ENCODE peak calls at places on chromosomes 12 and 14, in four cellular contexts. One of them, this sample, is unnamed.
A peak's percentile ranks its signal among the peaks of the same experiment; 100 is the strongest.

GRCh38 chr14:54000341-54000811 is 43.8 kb upstream of the BMP4 start:
- DNase-seq in stimulated activated naive B cell treated with anti-CD40 and anti-IgM and Interleukin-4, amounts not matched to agents 10 μg/mL and 1 μg/mL and 100 μg/mL, for 72 hours: no peak
- DNase-seq in fibroblast of lung: peak; percentile 82
- DNase-seq in HT1080: no peak
- DNase-seq in this sample: no peak

GRCh38 chr14:93957333-93957710 is 19.0 kb downstream of the ASB2 start:
- DNase-seq in stimulated activated naive B cell treated with anti-CD40 and anti-IgM and Interleukin-4, amounts not matched to agents 10 μg/mL and 1 μg/mL and 100 μg/mL, for 72 hours: no peak
- DNase-seq in fibroblast of lung: no peak
- DNase-seq in HT1080: no peak
- DNase-seq in this sample: no peak

GRCh38 chr14:22689186-22689585 is 45.0 kb upstream of the OR6J1 start:
- DNase-seq in stimulated activated naive B cell treated with anti-CD40 and anti-IgM and Interleukin-4, amounts not matched to agents 10 μg/mL and 1 μg/mL and 100 μg/mL, for 72 hours: no peak
- DNase-seq in fibroblast of lung: peak; percentile 99
- DNase-seq in HT1080: peak; percentile 99
- DNase-seq in this sample: no peak

GRCh38 chr12:11545438-11546330 is 103.8 kb upstream of the ETV6 start:
- DNase-seq in stimulated activated naive B cell treated with anti-CD40 and anti-IgM and Interleukin-4, amounts not matched to agents 10 μg/mL and 1 μg/mL and 100 μg/mL, for 72 hours: peak; percentile 11
- DNase-seq in fibroblast of lung: no peak
- DNase-seq in HT1080: peak; percentile 39
- DNase-seq in this sample: no peak

GRCh38 chr12:116067892-116068291 is 209.6 kb downstream of the MED13L start:
- DNase-seq in stimulated activated naive B cell treated with anti-CD40 and anti-IgM and Interleukin-4, amounts not matched to agents 10 μg/mL and 1 μg/mL and 100 μg/mL, for 72 hours: no peak
- DNase-seq in fibroblast of lung: no peak
- DNase-seq in HT1080: no peak
- DNase-seq in this sample: no peak

GRCh38 chr14:69685716-69686115 is 74.3 kb downstream of the SUSD6 start:
- DNase-seq in stimulated activated naive B cell treated with anti-CD40 and anti-IgM and Interleukin-4, amounts not matched to agents 10 μg/mL and 1 μg/mL and 100 μg/mL, for 72 hours: no peak
- DNase-seq in fibroblast of lung: peak; percentile 77
- DNase-seq in HT1080: no peak
- DNase-seq in this sample: peak; percentile 83

GRCh38 chr14:28830115-28830534 is 63.5 kb downstream of the FOXG1 start:
- DNase-seq in stimulated activated naive B cell treated with anti-CD40 and anti-IgM and Interleukin-4, amounts not matched to agents 10 μg/mL and 1 μg/mL and 100 μg/mL, for 72 hours: no peak
- DNase-seq in fibroblast of lung: no peak
- DNase-seq in HT1080: peak; percentile 63
- DNase-seq in this sample: no peak

GRCh38 chr14:80260649-80261048 is 49.3 kb upstream of the DIO2 start:
- DNase-seq in stimulated activated naive B cell treated with anti-CD40 and anti-IgM and Interleukin-4, amounts not matched to agents 10 μg/mL and 1 μg/mL and 100 μg/mL, for 72 hours: no peak
- DNase-seq in fibroblast of lung: no peak
- DNase-seq in HT1080: no peak
- DNase-seq in this sample: no peak

GRCh38 chr12:67364228-67364627 is 95.1 kb downstream of the CAND1 start:
- DNase-seq in stimulated activated naive B cell treated with anti-CD40 and anti-IgM and Interleukin-4, amounts not matched to agents 10 μg/mL and 1 μg/mL and 100 μg/mL, for 72 hours: no peak
- DNase-seq in fibroblast of lung: no peak
- DNase-seq in HT1080: no peak
- DNase-seq in this sample: no peak

GRCh38 chr14:24196071-24197061 is 1.1 kb upstream of the TM9SF1 start:
- DNase-seq in stimulated activated naive B cell treated with anti-CD40 and anti-IgM and Interleukin-4, amounts not matched to agents 10 μg/mL and 1 μg/mL and 100 μg/mL, for 72 hours: no peak
- DNase-seq in fibroblast of lung: peak; percentile 27
- DNase-seq in HT1080: no peak
- DNase-seq in this sample: no peak

GRCh38 chr12:69167648-69168165 is 71.7 kb upstream of the CPSF6 start:
- DNase-seq in stimulated activated naive B cell treated with anti-CD40 and anti-IgM and Interleukin-4, amounts not matched to agents 10 μg/mL and 1 μg/mL and 100 μg/mL, for 72 hours: no peak
- DNase-seq in fibroblast of lung: no peak
- DNase-seq in HT1080: no peak
- DNase-seq in this sample: no peak

This sample was measured in NCI-H345.